ENCODE peak calls at places on chromosomes 1 and 21, in five cellular contexts. P is thoracic aorta; Y is A549; D is fibroblast of lung; I is CD4-positive, alpha-beta memory T cell. V is an unnamed sample. For H3K4me1, the result is how much of the 10 kb centered on the place peaks cover.

GRCh38 chr1:206909167-206909882 is 12.1 kb downstream of the IL24 start:
- DNase-seq in P (no peak), Y (peak), D (no peak), I (no peak), V (peak)

GRCh38 chr1:38013027-38013588 is 574 bp downstream of the UTP11 start:
- DNase-seq in P (no peak), Y (no peak), D (peak), I (no peak), V (no peak)

GRCh38 chr1:58964880-58965279 is 181.0 kb upstream of the JUN start:
- DNase-seq in P (no peak), Y (no peak), D (peak), I (no peak), V (no peak)

GRCh38 chr1:53740621-53741105 is 1.7 kb upstream of the GLIS1 start:
- DNase-seq in P (no peak), Y (no peak), D (peak), I (no peak), V (no peak)

GRCh38 chr1:101228424-101229134 is 8.2 kb upstream of the S1PR1 start:
- DNase-seq in P (no peak), Y (no peak), D (no peak), I (no peak), V (no peak)

GRCh38 chr1:21294266-21295058 is 4.2 kb upstream of the ECE1 start:
- DNase-seq in P (no peak), Y (no peak), D (no peak), I (peak), V (no peak)

GRCh38 chr1:83692524-83693336 is 306.2 kb downstream of the TTLL7 start:
- DNase-seq in P (no peak), Y (no peak), D (peak), I (no peak), V (peak)

GRCh38 chr1:181134543-181135461 is 46.3 kb downstream of the IER5 start:
- DNase-seq in P (no peak), Y (peak), D (peak), I (no peak), V (peak)

GRCh38 chr1:38962560-38962959 is 20.9 kb upstream of the RHBDL2 start:
- DNase-seq in P (no peak), Y (no peak), D (peak), I (no peak), V (no peak)

GRCh38 chr1:150970818-150971582 is 3.6 kb downstream of the CERS2 start:
- DNase-seq in P (no peak), Y (no peak), D (peak), I (no peak), V (no peak)

GRCh38 chr1:90370696-90371095 is 346.4 kb downstream of the BARHL2 start:
- DNase-seq in P (no peak), Y (no peak), D (no peak), I (no peak), V (no peak)

GRCh38 chr1:212060632-212061472 is 25.3 kb downstream of the DTL start:
- DNase-seq in P (no peak), Y (no peak), D (no peak), I (no peak), V (no peak)

GRCh38 chr1:87956072-87956471 is 627.4 kb downstream of the LMO4 start:
- DNase-seq in P (peak), Y (peak), D (peak), I (no peak), V (no peak)

GRCh38 chr1:223260712-223261111 is 103.3 kb downstream of the SUSD4 start:
- DNase-seq in P (no peak), Y (no peak), D (no peak), I (no peak), V (no peak)

GRCh38 chr1:162535501-162535900 is 26.0 kb upstream of the UAP1 start:
- DNase-seq in P (no peak), Y (no peak), D (no peak), I (no peak), V (no peak)

GRCh38 chr1:202349263-202349928 is 897 bp downstream of the PPP1R12B start:
- DNase-seq in P (no peak), Y (peak), D (peak), I (peak), V (no peak)

GRCh38 chr1:167663002-167663772 is 33.2 kb downstream of the RCSD1 start:
- DNase-seq in P (no peak), Y (peak), D (peak), I (no peak), V (no peak)

GRCh38 chr1:117181630-117182041 is 29.1 kb downstream of the VTCN1 start:
- DNase-seq in P (no peak), Y (no peak), D (no peak), I (no peak), V (no peak)

GRCh38 chr1:169941982-169942830 is 48.5 kb upstream of the SCYL3 start:
- DNase-seq in P (no peak), Y (peak), D (peak), I (no peak), V (peak)

GRCh38 chr1:51689643-51690042 is 72.8 kb downstream of the OSBPL9 start:
- DNase-seq in P (no peak), Y (no peak), D (no peak), I (no peak), V (no peak)

GRCh38 chr1:97999320-97999719 is 78.5 kb upstream of the DPYD start:
- DNase-seq in P (no peak), Y (peak), D (peak), I (no peak), V (no peak)

GRCh38 chr21:46206163-46207005 is 22.1 kb upstream of the SPATC1L start:
- DNase-seq in P (no peak), Y (no peak), D (no peak), I (no peak), V (no peak)

GRCh38 chr1:23421752-23422312 is 2.7 kb downstream of the TCEA3 start:
- DNase-seq in P (no peak), Y (no peak), D (peak), I (no peak), V (no peak)

GRCh38 chr1:232629250-232630046 is 485 bp downstream of the SIPA1L2 start:
- DNase-seq in P (no peak), Y (peak), D (peak), I (no peak), V (peak)

GRCh38 chr21:28148400-28149064 is 844.1 kb downstream of the LTN1 start:
- DNase-seq in P (no peak), Y (no peak), D (peak), I (no peak), V (no peak)

GRCh38 chr1:200139661-200140250 is 112.2 kb downstream of the NR5A2 start:
- DNase-seq in P (no peak), Y (peak), D (peak), I (peak), V (peak)

GRCh38 chr1:208242186-208242585 is 2.0 kb downstream of the PLXNA2 start:
- DNase-seq in P (no peak), Y (no peak), D (no peak), I (no peak), V (no peak)
- H3K4me3 ChIP-seq in P (peak), Y (no peak), D (no peak), I (no peak), V (no peak)

DNA sequence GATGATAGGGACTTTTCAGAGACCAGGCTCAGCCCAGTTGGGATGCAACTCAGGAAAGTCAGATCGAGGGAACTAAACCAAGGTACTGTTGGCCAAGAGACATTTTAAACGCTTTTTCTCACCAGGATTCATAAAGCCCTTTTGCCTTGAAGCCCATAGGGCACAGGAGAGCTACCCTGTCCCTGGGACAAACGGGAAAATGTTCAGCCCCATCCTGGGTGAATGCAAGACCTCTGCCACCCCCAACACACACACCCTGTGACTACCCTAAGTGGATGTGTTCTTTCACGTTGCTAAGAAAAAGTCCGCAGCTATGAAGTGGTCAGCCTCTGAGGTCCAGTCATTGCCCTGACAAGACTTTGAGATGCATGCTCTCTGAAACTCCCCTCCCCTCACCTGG is 58.4 kb downstream of the ITPKB start:
- DNase-seq in P (no peak), Y (no peak), D (no peak), I (no peak), V (no peak)
- H3K4me1 ChIP-seq in P (under half), Y (under half), D (under half), I (half or more), V (under half)

GRCh38 chr21:17455028-17455353 is 57.9 kb upstream of the CXADR start:
- DNase-seq in P (no peak), Y (no peak), D (no peak), I (no peak), V (no peak)
- H3K4me3 ChIP-seq in P (no peak), Y (peak), D (no peak), I (no peak), V (peak)

GRCh38 chr1:43976890-43977289 is 2.1 kb upstream of the B4GALT2 start:
- DNase-seq in P (no peak), Y (no peak), D (no peak), I (no peak), V (no peak)
- H3K4me1 ChIP-seq in P (under half), Y (under half), D (under half), I (under half), V (under half)

GRCh38 chr1:8077120-8077573 is 51.0 kb upstream of the ERRFI1 start:
- DNase-seq in P (peak), Y (peak), D (peak), I (no peak), V (no peak)
- H3K4me3 ChIP-seq in P (peak), Y (no peak), D (no peak), I (no peak), V (no peak)

DNA sequence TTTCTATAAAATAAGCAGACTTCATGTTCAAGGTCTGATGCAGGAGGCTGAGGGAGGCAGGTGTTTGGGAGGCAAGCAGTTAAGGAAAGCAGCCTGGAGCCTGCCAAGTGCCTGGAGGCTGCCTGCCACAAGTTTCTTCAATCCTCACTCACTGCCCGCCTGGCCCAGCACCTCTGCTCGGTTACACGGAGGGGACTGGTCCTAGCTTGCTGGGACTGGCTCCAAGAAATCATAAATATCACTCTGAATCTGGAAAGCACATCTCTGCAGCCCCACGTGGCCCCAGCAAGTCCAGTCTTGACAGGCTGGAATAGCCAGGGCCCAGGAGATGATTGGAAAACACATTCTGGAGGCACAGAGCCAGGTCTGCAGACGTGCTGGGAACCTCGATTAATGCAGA is 83.9 kb downstream of the BCAR3 start:
- DNase-seq in P (no peak), Y (no peak), D (peak), I (no peak), V (no peak)
- H3K4me1 ChIP-seq in P (under half), Y (half or more), D (under half), I (under half), V (under half)

GRCh38 chr1:27862671-27863551 is 9.4 kb upstream of the THEMIS2 start:
- DNase-seq in P (no peak), Y (peak), D (peak), I (no peak), V (no peak)
- H3K4me3 ChIP-seq in P (no peak), Y (no peak), D (no peak), I (no peak), V (no peak)

GRCh38 chr1:17189632-17190525 is 15.0 kb upstream of the PADI1 start:
- DNase-seq in P (no peak), Y (peak), D (peak), I (no peak), V (no peak)
- H3K4me1 ChIP-seq in P (under half), Y (under half), D (under half), I (under half), V (under half)

GRCh38 chr1:192159769-192160168 is 1.5 kb downstream of the RGS18 start:
- DNase-seq in P (no peak), Y (no peak), D (no peak), I (no peak), V (no peak)

GRCh38 chr1:192158181-192158580 is at the start of gene RGS18:
- DNase-seq in P (no peak), Y (no peak), D (peak), I (no peak), V (no peak)

GRCh38 chr1:192157067-192157466 is 1.2 kb upstream of the RGS18 start:
- DNase-seq in P (no peak), Y (no peak), D (no peak), I (no peak), V (no peak)

GRCh38 chr1:192160186-192160585 is 1.9 kb downstream of the RGS18 start:
- DNase-seq in P (no peak), Y (no peak), D (no peak), I (no peak), V (no peak)

DNA sequence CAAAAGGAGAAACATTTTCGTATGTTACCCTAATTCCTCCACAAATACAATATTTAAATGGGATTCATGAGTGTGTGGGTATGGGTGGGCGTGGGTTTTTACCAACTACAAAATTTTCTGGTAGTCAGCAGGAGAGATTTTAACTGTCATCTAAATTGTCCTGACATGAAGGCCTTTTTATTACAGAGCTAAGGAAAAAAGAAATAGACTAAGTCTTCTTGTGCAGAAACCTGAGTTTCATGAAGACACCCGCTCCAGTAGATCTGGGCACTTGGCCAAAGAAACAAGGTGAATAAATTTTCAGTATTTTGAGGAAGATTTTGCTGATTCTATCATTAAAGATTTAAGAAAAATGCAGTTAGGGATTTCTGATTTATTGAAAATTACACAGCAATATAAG is 772 bp downstream of the RGS18 start:
- DNase-seq in P (no peak), Y (no peak), D (no peak), I (no peak), V (no peak)
- H3K4me3 ChIP-seq in P (peak), Y (no peak), D (no peak), I (no peak), V (no peak)

DNA sequence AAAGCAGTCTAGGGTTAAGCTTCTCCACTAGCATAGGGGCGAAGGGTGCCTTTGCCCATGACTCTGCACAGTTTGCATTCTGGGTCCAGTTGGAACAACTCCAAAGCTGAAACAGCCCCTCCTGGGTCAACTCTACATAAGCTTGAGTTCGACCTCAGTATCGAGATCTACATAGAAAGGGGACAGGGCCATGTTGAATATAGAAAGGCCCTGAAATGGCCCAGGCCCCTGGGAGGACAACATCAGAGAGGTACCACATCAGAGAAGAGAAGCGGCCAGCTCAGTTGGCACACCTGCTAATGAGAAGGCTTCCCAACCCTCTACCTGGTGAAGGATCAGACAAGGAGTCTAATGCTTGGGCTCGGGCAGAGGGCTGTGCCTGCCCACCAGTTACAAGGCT is 1.6 kb downstream of the DENND2D start:
- DNase-seq in P (no peak), Y (no peak), D (no peak), I (no peak), V (no peak)
- H3K4me1 ChIP-seq in P (under half), Y (under half), D (under half), I (half or more), V (under half)